ENCODE peak calls at places on chromosome 6, in eight cellular contexts. One of them, this sample, is unnamed.

GRCh38 chr6:9851541-9852380 is 563.1 kb downstream of the TFAP2A start:
- DNase-seq in HL-60: peak; percentile 5
- DNase-seq in endothelial cell: no peak
- DNase-seq in ovary: no peak
- DNase-seq in tibial artery: no peak
- DNase-seq in right atrium auricular region: no peak
- DNase-seq in K562: no peak
- DNase-seq in BE2C: no peak
- DNase-seq in this sample: no peak

GRCh38 chr6:161476711-161477110 is 202.8 kb upstream of the AGPAT4 start:
- DNase-seq in HL-60: no peak
- DNase-seq in endothelial cell: no peak
- DNase-seq in ovary: no peak
- DNase-seq in tibial artery: no peak
- DNase-seq in right atrium auricular region: no peak
- DNase-seq in K562: no peak
- DNase-seq in BE2C: no peak
- DNase-seq in this sample: no peak

GRCh38 chr6:163008626-163009025 is 280.9 kb downstream of the PACRG start:
- DNase-seq in HL-60: no peak
- DNase-seq in endothelial cell: no peak
- DNase-seq in ovary: no peak
- DNase-seq in tibial artery: no peak
- DNase-seq in right atrium auricular region: no peak
- DNase-seq in K562: no peak
- DNase-seq in BE2C: no peak
- DNase-seq in this sample: no peak

GRCh38 chr6:87139236-87139635 is 16.1 kb upstream of the ZNF292 start:
- DNase-seq in HL-60: no peak
- DNase-seq in endothelial cell: peak; percentile 21
- DNase-seq in ovary: no peak
- DNase-seq in tibial artery: no peak
- DNase-seq in right atrium auricular region: no peak
- DNase-seq in K562: peak; percentile 12
- DNase-seq in BE2C: peak; percentile 24
- DNase-seq in this sample: no peak

GRCh38 chr6:11271637-11272036 is 39.2 kb upstream of the NEDD9 start:
- DNase-seq in HL-60: no peak
- DNase-seq in endothelial cell: no peak
- DNase-seq in ovary: no peak
- DNase-seq in tibial artery: no peak
- DNase-seq in right atrium auricular region: no peak
- DNase-seq in K562: no peak
- DNase-seq in BE2C: no peak
- DNase-seq in this sample: no peak

GRCh38 chr6:93416575-93417420 is 2.6 kb downstream of the EPHA7 start:
- DNase-seq in HL-60: no peak
- DNase-seq in endothelial cell: peak; percentile 53
- DNase-seq in ovary: peak; percentile 26
- DNase-seq in tibial artery: peak; percentile 63
- DNase-seq in right atrium auricular region: no peak
- DNase-seq in K562: no peak
- DNase-seq in BE2C: peak; percentile 35
- DNase-seq in this sample: peak; percentile 60

GRCh38 chr6:44935693-44936300 is 392.3 kb upstream of the RUNX2 start:
- DNase-seq in HL-60: no peak
- DNase-seq in endothelial cell: no peak
- DNase-seq in ovary: no peak
- DNase-seq in tibial artery: no peak
- DNase-seq in right atrium auricular region: no peak
- DNase-seq in K562: no peak
- DNase-seq in BE2C: no peak
- DNase-seq in this sample: no peak

GRCh38 chr6:42366999-42367352 is 84.8 kb downstream of the TRERF1 start:
- DNase-seq in HL-60: no peak
- DNase-seq in endothelial cell: no peak
- DNase-seq in ovary: no peak
- DNase-seq in tibial artery: no peak
- DNase-seq in right atrium auricular region: no peak
- DNase-seq in K562: no peak
- DNase-seq in BE2C: no peak
- DNase-seq in this sample: no peak

GRCh38 chr6:155085582-155086253 is 90.6 kb downstream of the TIAM2 start:
- DNase-seq in HL-60: no peak
- DNase-seq in endothelial cell: no peak
- DNase-seq in ovary: no peak
- DNase-seq in tibial artery: no peak
- DNase-seq in right atrium auricular region: no peak
- DNase-seq in K562: no peak
- DNase-seq in BE2C: no peak
- DNase-seq in this sample: no peak

GRCh38 chr6:142184332-142184731 is 37.3 kb downstream of the VTA1 start:
- DNase-seq in HL-60: no peak
- DNase-seq in endothelial cell: no peak
- DNase-seq in ovary: no peak
- DNase-seq in tibial artery: no peak
- DNase-seq in right atrium auricular region: no peak
- DNase-seq in K562: no peak
- DNase-seq in BE2C: no peak
- DNase-seq in this sample: no peak

GRCh38 chr6:87333591-87334181 is 4.6 kb upstream of the GJB7 start:
- DNase-seq in HL-60: peak; percentile 8
- DNase-seq in endothelial cell: no peak
- DNase-seq in ovary: no peak
- DNase-seq in tibial artery: no peak
- DNase-seq in right atrium auricular region: no peak
- DNase-seq in K562: no peak
- DNase-seq in BE2C: no peak
- DNase-seq in this sample: no peak

GRCh38 chr6:29995346-29995777 is 53.0 kb downstream of the HLA-A start:
- DNase-seq in HL-60: no peak
- DNase-seq in endothelial cell: no peak
- DNase-seq in ovary: no peak
- DNase-seq in tibial artery: no peak
- DNase-seq in right atrium auricular region: no peak
- DNase-seq in K562: no peak
- DNase-seq in BE2C: no peak
- DNase-seq in this sample: no peak

GRCh38 chr6:337782-338464 is 45.6 kb downstream of the DUSP22 start:
- DNase-seq in HL-60: no peak
- DNase-seq in endothelial cell: no peak
- DNase-seq in ovary: no peak
- DNase-seq in tibial artery: peak; percentile 48
- DNase-seq in right atrium auricular region: no peak
- DNase-seq in K562: no peak
- DNase-seq in BE2C: no peak
- DNase-seq in this sample: no peak

GRCh38 chr6:87172292-87172691 is 16.9 kb downstream of the ZNF292 start:
- DNase-seq in HL-60: no peak
- DNase-seq in endothelial cell: no peak
- DNase-seq in ovary: no peak
- DNase-seq in tibial artery: no peak
- DNase-seq in right atrium auricular region: no peak
- DNase-seq in K562: no peak
- DNase-seq in BE2C: no peak
- DNase-seq in this sample: no peak

GRCh38 chr6:154613137-154613676 is 102.7 kb upstream of the CNKSR3 start:
- DNase-seq in HL-60: no peak
- DNase-seq in endothelial cell: no peak
- DNase-seq in ovary: no peak
- DNase-seq in tibial artery: no peak
- DNase-seq in right atrium auricular region: no peak
- DNase-seq in K562: peak; percentile 28
- DNase-seq in BE2C: no peak
- DNase-seq in this sample: no peak

GRCh38 chr6:40551966-40552365 is 35.2 kb downstream of the LRFN2 start:
- DNase-seq in HL-60: no peak
- DNase-seq in endothelial cell: no peak
- DNase-seq in ovary: no peak
- DNase-seq in tibial artery: no peak
- DNase-seq in right atrium auricular region: no peak
- DNase-seq in K562: no peak
- DNase-seq in BE2C: no peak
- DNase-seq in this sample: no peak

GRCh38 chr6:40552926-40553325 is 34.2 kb downstream of the LRFN2 start:
- DNase-seq in HL-60: no peak
- DNase-seq in endothelial cell: no peak
- DNase-seq in ovary: no peak
- DNase-seq in tibial artery: no peak
- DNase-seq in right atrium auricular region: no peak
- DNase-seq in K562: no peak
- DNase-seq in BE2C: no peak
- DNase-seq in this sample: no peak

GRCh38 chr6:40555092-40555491 is 32.1 kb downstream of the LRFN2 start:
- DNase-seq in HL-60: no peak
- DNase-seq in endothelial cell: no peak
- DNase-seq in ovary: no peak
- DNase-seq in tibial artery: no peak
- DNase-seq in right atrium auricular region: no peak
- DNase-seq in K562: no peak
- DNase-seq in BE2C: no peak
- DNase-seq in this sample: no peak

GRCh38 chr6:40545954-40546353 is 41.2 kb downstream of the LRFN2 start:
- DNase-seq in HL-60: no peak
- DNase-seq in endothelial cell: no peak
- DNase-seq in ovary: no peak
- DNase-seq in tibial artery: no peak
- DNase-seq in right atrium auricular region: no peak
- DNase-seq in K562: no peak
- DNase-seq in BE2C: no peak
- DNase-seq in this sample: peak; percentile 40

GRCh38 chr6:40550096-40550731 is 37.0 kb downstream of the LRFN2 start:
- DNase-seq in HL-60: peak; percentile 7
- DNase-seq in endothelial cell: peak; percentile 55
- DNase-seq in ovary: no peak
- DNase-seq in tibial artery: no peak
- DNase-seq in right atrium auricular region: no peak
- DNase-seq in K562: peak; percentile 66
- DNase-seq in BE2C: peak; percentile 51
- DNase-seq in this sample: no peak
- TF ChIP-seq CTCF in HL-60: peak; percentile 38
- TF ChIP-seq CTCF in endothelial cell: peak; percentile 66
- TF ChIP-seq CTCF in ovary: no peak
- TF ChIP-seq CTCF in tibial artery: no peak
- TF ChIP-seq CTCF in right atrium auricular region: peak; percentile 51
- TF ChIP-seq CTCF in K562: peak; percentile 70
- TF ChIP-seq CTCF in BE2C: peak; percentile 82
- TF ChIP-seq CTCF in this sample: peak; percentile 83

DNA sequence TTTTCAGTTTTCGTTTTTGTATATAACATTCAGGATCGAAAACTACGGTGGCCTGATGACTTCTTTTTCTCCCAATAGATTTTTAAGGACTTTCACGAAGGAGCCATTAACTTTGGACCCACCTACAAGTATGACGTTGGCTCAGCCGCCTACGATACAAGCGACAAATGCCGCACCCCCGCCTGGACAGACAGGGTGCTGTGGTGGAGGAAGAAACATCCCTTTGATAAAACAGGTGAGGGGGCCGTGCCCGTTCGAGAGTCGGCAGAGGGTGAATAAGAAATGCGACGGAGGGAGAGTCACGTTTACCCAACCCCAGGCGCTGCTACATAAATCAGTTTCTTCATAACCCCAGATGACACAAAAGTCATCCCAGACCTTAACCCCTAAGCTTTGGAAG is 91.5 kb downstream of the SERAC1 start:
- DNase-seq in HL-60: no peak
- DNase-seq in endothelial cell: no peak
- DNase-seq in ovary: no peak
- DNase-seq in tibial artery: no peak
- DNase-seq in right atrium auricular region: no peak
- DNase-seq in K562: no peak
- DNase-seq in BE2C: no peak
- DNase-seq in this sample: no peak
- TF ChIP-seq CTCF in HL-60: no peak
- TF ChIP-seq CTCF in endothelial cell: no peak
- TF ChIP-seq CTCF in ovary: no peak
- TF ChIP-seq CTCF in tibial artery: no peak
- TF ChIP-seq CTCF in right atrium auricular region: no peak
- TF ChIP-seq CTCF in K562: no peak
- TF ChIP-seq CTCF in BE2C: no peak
- TF ChIP-seq CTCF in this sample: no peak

GRCh38 chr6:34065470-34066283 is 80.2 kb downstream of the GRM4 start:
- DNase-seq in HL-60: no peak
- DNase-seq in endothelial cell: no peak
- DNase-seq in ovary: peak; percentile 36
- DNase-seq in tibial artery: no peak
- DNase-seq in right atrium auricular region: no peak
- DNase-seq in K562: peak; percentile 55
- DNase-seq in BE2C: peak; percentile 68
- DNase-seq in this sample: peak; percentile 80

GRCh38 chr6:34066284-34066571 is 79.7 kb downstream of the GRM4 start:
- DNase-seq in HL-60: no peak
- DNase-seq in endothelial cell: no peak
- DNase-seq in ovary: no peak
- DNase-seq in tibial artery: no peak
- DNase-seq in right atrium auricular region: no peak
- DNase-seq in K562: no peak
- DNase-seq in BE2C: no peak
- DNase-seq in this sample: no peak

GRCh38 chr6:34066772-34067770 is 78.8 kb downstream of the GRM4 start:
- DNase-seq in HL-60: peak; percentile 10
- DNase-seq in endothelial cell: no peak
- DNase-seq in ovary: no peak
- DNase-seq in tibial artery: no peak
- DNase-seq in right atrium auricular region: no peak
- DNase-seq in K562: no peak
- DNase-seq in BE2C: no peak
- DNase-seq in this sample: no peak

GRCh38 chr6:34068462-34069044 is 77.3 kb downstream of the GRM4 start:
- DNase-seq in HL-60: no peak
- DNase-seq in endothelial cell: no peak
- DNase-seq in ovary: no peak
- DNase-seq in tibial artery: no peak
- DNase-seq in right atrium auricular region: no peak
- DNase-seq in K562: peak; percentile 43
- DNase-seq in BE2C: no peak
- DNase-seq in this sample: no peak

GRCh38 chr6:34067814-34068213 is 78.1 kb downstream of the GRM4 start:
- DNase-seq in HL-60: no peak
- DNase-seq in endothelial cell: no peak
- DNase-seq in ovary: no peak
- DNase-seq in tibial artery: no peak
- DNase-seq in right atrium auricular region: no peak
- DNase-seq in K562: no peak
- DNase-seq in BE2C: no peak
- DNase-seq in this sample: no peak
- TF ChIP-seq CTCF in HL-60: no peak
- TF ChIP-seq CTCF in endothelial cell: no peak
- TF ChIP-seq CTCF in ovary: no peak
- TF ChIP-seq CTCF in tibial artery: no peak
- TF ChIP-seq CTCF in right atrium auricular region: no peak
- TF ChIP-seq CTCF in K562: peak; percentile 50
- TF ChIP-seq CTCF in BE2C: peak; percentile 32
- TF ChIP-seq CTCF in this sample: no peak

DNA sequence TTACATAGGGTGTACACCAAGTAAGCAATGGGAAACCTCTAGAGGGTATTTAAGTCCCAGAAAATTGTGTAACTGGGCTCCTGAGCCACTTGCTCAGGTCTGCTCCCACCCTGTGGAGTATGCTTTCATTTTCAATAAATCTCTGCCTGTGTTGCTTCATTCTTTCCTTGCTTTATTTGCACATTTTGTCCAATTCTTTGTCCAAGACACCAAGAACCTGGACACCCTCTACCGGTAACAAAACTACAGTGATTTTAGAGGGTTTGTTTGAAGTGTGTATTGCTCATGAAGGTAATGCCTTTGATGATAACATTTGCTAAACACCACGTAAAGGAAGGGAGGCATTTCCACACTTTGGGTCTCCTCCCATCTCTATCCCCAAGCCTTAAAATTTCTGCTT is 46.2 kb downstream of the MYB start:
- DNase-seq in HL-60: no peak
- DNase-seq in endothelial cell: no peak
- DNase-seq in ovary: no peak
- DNase-seq in tibial artery: no peak
- DNase-seq in right atrium auricular region: no peak
- DNase-seq in K562: no peak
- DNase-seq in BE2C: no peak
- DNase-seq in this sample: no peak
- TF ChIP-seq CTCF in HL-60: no peak
- TF ChIP-seq CTCF in endothelial cell: no peak
- TF ChIP-seq CTCF in ovary: no peak
- TF ChIP-seq CTCF in tibial artery: no peak
- TF ChIP-seq CTCF in right atrium auricular region: no peak
- TF ChIP-seq CTCF in K562: no peak
- TF ChIP-seq CTCF in BE2C: no peak
- TF ChIP-seq CTCF in this sample: no peak